ENCODE peak calls at places on chromosomes 7 and 10, in six cellular contexts. R, A, F, W, E and Z are unnamed samples.

GRCh38 chr7:129607471-129608120 is 3.9 kb upstream of the NRF1 start:
- DNase-seq in R (peak), A (peak), F (no peak), W (no peak), E (peak), Z (no peak)

GRCh38 chr7:31695856-31696255 is 8.8 kb downstream of the PPP1R17 start:
- DNase-seq in R (no peak), A (no peak), F (no peak), W (no peak), E (no peak), Z (no peak)

GRCh38 chr10:109852004-109852717 is 71.2 kb downstream of the XPNPEP1 start:
- DNase-seq in R (peak), A (peak), F (peak), W (peak), E (peak), Z (peak)

GRCh38 chr10:13483951-13484350 is 44.9 kb downstream of the BEND7 start:
- DNase-seq in R (no peak), A (no peak), F (no peak), W (no peak), E (no peak), Z (peak)

GRCh38 chr7:141228482-141228881 is 154.6 kb downstream of the TMEM178B start:
- DNase-seq in R (no peak), A (no peak), F (no peak), W (no peak), E (no peak), Z (no peak)

GRCh38 chr7:138861051-138861450 is 63.1 kb upstream of the ATP6V0A4 start:
- DNase-seq in R (no peak), A (no peak), F (no peak), W (no peak), E (no peak), Z (no peak)

GRCh38 chr7:30598121-30598876 is 3.6 kb downstream of the GARS1 start:
- DNase-seq in R (no peak), A (no peak), F (no peak), W (peak), E (peak), Z (no peak)

GRCh38 chr7:150974468-150975391 is 3.4 kb downstream of the KCNH2 start:
- DNase-seq in R (peak), A (peak), F (no peak), W (no peak), E (peak), Z (peak)

GRCh38 chr10:10418397-10418796 is 599.3 kb upstream of the CELF2 start:
- DNase-seq in R (no peak), A (no peak), F (no peak), W (no peak), E (no peak), Z (no peak)

GRCh38 chr10:104556831-104557230 is 84.3 kb upstream of the SORCS3 start:
- DNase-seq in R (no peak), A (no peak), F (no peak), W (no peak), E (no peak), Z (no peak)

GRCh38 chr10:131676971-131677421 is 223.8 kb upstream of the PPP2R2D start:
- DNase-seq in R (no peak), A (no peak), F (no peak), W (no peak), E (no peak), Z (no peak)

GRCh38 chr7:45293295-45293942 is 135.8 kb downstream of the RAMP3 start:
- DNase-seq in R (no peak), A (no peak), F (no peak), W (no peak), E (no peak), Z (no peak)

GRCh38 chr7:140041626-140042385 is 20.9 kb downstream of the PARP12 start:
- DNase-seq in R (peak), A (no peak), F (no peak), W (no peak), E (no peak), Z (no peak)

GRCh38 chr10:354901-355617 is 219.8 kb downstream of the ZMYND11 start:
- DNase-seq in R (no peak), A (no peak), F (no peak), W (no peak), E (no peak), Z (no peak)